ENCODE peak calls at places on chromosomes 3 and 15, in ten cellular contexts. A is tibial nerve, W is stomach, V is sigmoid colon, H is GM12878, O is K562, L is esophagus muscularis mucosa, M is A549, Z is HepG2, F is SK-N-SH. S is an unnamed sample.
A peak's percentile ranks its signal among the peaks of the same experiment; 100 is the strongest.

GRCh38 chr15:74176262-74177208 is 3.0 kb downstream of the ISLR start:
- DNase-seq in O (no peak), Z (no peak), L (no peak), W (no peak), H (no peak), A (no peak), F (peak; percentile 81), M (no peak), V (peak; percentile 64), S (peak; percentile 14)

GRCh38 chr15:25862087-25862468 is 1.0 kb downstream of the ATP10A start:
- DNase-seq in Z (no peak), A (no peak), L (no peak), V (peak; percentile 72), H (no peak), M (peak; percentile 35), F (no peak), O (no peak), W (no peak), S (no peak)

GRCh38 chr3:181700168-181701087 is 11.3 kb upstream of the SOX2 start:
- DNase-seq in V (no peak), F (peak; percentile 87), H (peak; percentile 21), W (peak; percentile 77), L (no peak), M (peak; percentile 69), O (peak; percentile 72), Z (peak; percentile 44), A (no peak), S (peak; percentile 60)

GRCh38 chr3:42600958-42601675 is 631 bp downstream of the NKTR start:
- DNase-seq in A (peak; percentile 33), O (no peak), W (peak; percentile 64), F (no peak), M (peak; percentile 62), Z (peak; percentile 16), L (peak; percentile 94), V (peak; percentile 89), H (no peak), S (no peak)

GRCh38 chr3:65402597-65402996 is 636.1 kb downstream of the MAGI1 start:
- DNase-seq in F (no peak), H (no peak), M (peak; percentile 36), A (no peak), O (no peak), W (no peak), Z (no peak), V (peak; percentile 91), L (no peak), S (no peak)

GRCh38 chr3:57731311-57731710 is 24.8 kb upstream of the SLMAP start:
- DNase-seq in O (no peak), M (no peak), V (no peak), H (no peak), W (no peak), Z (no peak), A (no peak), L (no peak), F (no peak), S (no peak)

GRCh38 chr3:44237161-44237560 is 4.5 kb upstream of the TOPAZ1 start:
- DNase-seq in W (no peak), H (no peak), Z (no peak), F (no peak), M (no peak), L (no peak), V (no peak), A (no peak), O (no peak), S (no peak)

GRCh38 chr3:43650345-43650744 is 28.5 kb upstream of the ANO10 start:
- DNase-seq in H (no peak), Z (no peak), O (no peak), A (no peak), M (no peak), F (no peak), L (no peak), V (no peak), W (no peak), S (no peak)

GRCh38 chr3:124714218-124714853 is 15.9 kb upstream of the UMPS start:
- DNase-seq in W (no peak), M (no peak), L (no peak), F (no peak), H (no peak), Z (no peak), V (no peak), A (no peak), O (no peak), S (no peak)

GRCh38 chr3:88410259-88410658 is 260.5 kb downstream of the C3orf38 start:
- DNase-seq in O (no peak), V (no peak), F (no peak), H (no peak), W (no peak), L (no peak), M (no peak), Z (no peak), A (no peak), S (no peak)

GRCh38 chr15:66252411-66253295 is 897 bp downstream of the MEGF11 start:
- DNase-seq in W (peak; percentile 67), H (no peak), Z (peak; percentile 7), A (peak; percentile 21), O (peak; percentile 69), L (no peak), M (peak; percentile 51), V (peak; percentile 70), F (peak; percentile 94), S (peak; percentile 64)

GRCh38 chr3:108610651-108611050 is 21.1 kb downstream of the DZIP3 start:
- DNase-seq in V (no peak), L (no peak), O (no peak), H (no peak), M (no peak), A (no peak), Z (no peak), F (no peak), W (no peak), S (no peak)

GRCh38 chr3:36911990-36912804 is 32.7 kb downstream of the TRANK1 start:
- DNase-seq in L (no peak), O (no peak), W (no peak), A (no peak), Z (peak; percentile 10), V (no peak), F (no peak), H (peak; percentile 97), M (peak; percentile 33), S (no peak)

GRCh38 chr3:79314547-79314946 is 453.3 kb downstream of the ROBO1 start:
- DNase-seq in O (no peak), W (no peak), L (no peak), V (no peak), A (no peak), Z (no peak), M (no peak), F (no peak), H (no peak), S (no peak)

GRCh38 chr15:69305204-69305931 is 6.7 kb downstream of the PAQR5 start:
- DNase-seq in A (no peak), V (no peak), L (no peak), F (no peak), H (no peak), Z (peak; percentile 52), O (peak; percentile 66), M (peak; percentile 99), W (no peak), S (no peak)

GRCh38 chr3:188244395-188244861 is 90.5 kb downstream of the LPP start:
- DNase-seq in M (peak; percentile 84), H (no peak), L (no peak), V (no peak), F (no peak), Z (no peak), W (no peak), A (no peak), O (no peak), S (no peak)

GRCh38 chr15:80234883-80235282 is 17.1 kb downstream of the CTXND1 start:
- DNase-seq in V (no peak), H (no peak), A (no peak), W (peak; percentile 34), Z (no peak), F (no peak), O (peak; percentile 53), L (peak; percentile 83), M (peak; percentile 58), S (no peak)

GRCh38 chr3:60579734-60580133 is 671.5 kb downstream of the FHIT start:
- DNase-seq in V (no peak), H (no peak), O (no peak), W (no peak), F (peak; percentile 3), A (no peak), L (no peak), M (peak; percentile 0), Z (no peak), S (no peak)
- TF ChIP-seq CTCF in V (no peak), H (no peak), O (no peak), W (no peak), F (no peak), A (no peak), L (no peak), M (no peak), Z (no peak), S (no peak)

DNA sequence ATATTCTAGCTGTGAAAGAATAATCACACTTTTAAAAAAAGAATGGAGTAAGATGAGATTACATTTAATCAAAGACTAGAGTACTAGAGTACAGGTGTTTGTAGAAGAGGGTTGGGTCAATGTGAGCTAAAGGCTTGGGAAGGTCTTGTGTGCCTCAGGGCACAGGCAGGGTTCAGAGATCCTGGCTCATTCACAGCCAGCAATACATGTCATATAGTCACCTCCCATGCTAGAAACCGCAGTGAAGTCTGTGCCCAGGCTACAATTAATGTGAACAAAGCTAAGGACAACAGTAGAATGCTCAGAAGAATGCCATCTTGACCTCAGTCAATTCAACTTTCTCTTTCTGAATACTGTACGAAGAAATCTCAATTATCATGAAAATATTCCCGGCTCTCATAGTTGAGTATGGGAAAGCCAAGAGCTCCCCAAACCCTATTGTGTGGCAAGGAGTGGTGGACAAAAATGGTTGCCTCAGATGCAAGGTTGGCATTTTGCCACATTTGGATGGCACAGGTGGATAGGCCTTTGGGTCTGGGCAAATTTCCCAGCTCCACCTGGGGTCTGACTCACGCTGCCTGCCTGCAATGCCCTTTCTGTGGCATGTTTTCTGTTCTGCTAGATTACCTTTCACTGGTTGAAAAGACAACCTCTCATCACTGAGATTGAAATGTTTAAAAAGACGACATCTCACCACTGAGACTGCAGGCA is 70.2 kb downstream of the NMD3 start:
- DNase-seq in V (no peak), A (no peak), O (no peak), F (no peak), H (no peak), Z (no peak), L (no peak), W (peak; percentile 54), M (no peak), S (no peak)
- TF ChIP-seq EP300 in V (no peak), A (no peak), O (no peak), F (no peak), H (no peak), Z (no peak), L (no peak), W (no peak), M (no peak), S (no peak)

GRCh38 chr15:56942118-56942517 is 23.7 kb downstream of the TCF12 start:
- DNase-seq in Z (no peak), L (no peak), O (no peak), W (no peak), H (no peak), F (no peak), M (no peak), A (no peak), V (no peak), S (no peak)
- H3K4me3 ChIP-seq in Z (no peak overlapping the region), L (no peak overlapping the region), O (no peak overlapping the region), W (no peak overlapping the region), H (no peak overlapping the region), F (no peak overlapping the region), M (no peak overlapping the region), A (no peak overlapping the region), V (no peak overlapping the region), S (no peak overlapping the region)

DNA sequence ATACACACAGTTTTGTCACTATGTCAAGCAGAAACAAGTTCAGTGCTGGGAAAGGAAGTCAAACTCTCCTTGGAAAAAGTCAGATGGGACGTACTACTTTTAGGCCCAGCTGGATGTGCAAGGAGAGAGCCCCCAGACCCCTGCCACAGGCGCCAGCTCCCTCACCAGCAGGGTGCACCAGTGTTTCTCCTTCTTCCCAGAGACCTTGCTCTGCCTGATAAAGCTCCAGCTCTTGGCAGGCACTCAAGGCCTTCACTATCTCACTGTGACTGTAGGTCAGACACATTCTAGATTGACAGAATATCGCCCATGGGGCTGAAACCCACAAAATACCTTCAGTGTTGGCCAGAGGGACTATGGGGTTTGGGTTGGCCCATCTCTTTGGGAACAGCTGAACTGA is 54.8 kb upstream of the CHRNB4 start:
- DNase-seq in A (no peak), F (no peak), H (no peak), M (no peak), L (peak; percentile 89), Z (no peak), W (peak; percentile 57), O (no peak), V (no peak), S (no peak)
- TF ChIP-seq CTCF in A (no peak), F (no peak), H (no peak), M (no peak), L (no peak), Z (no peak), W (no peak), O (peak; percentile 64), V (no peak), S (no peak)